ENCODE peak calls at places on chromosomes 5 and 9, in nine cellular contexts. One of them, this sample, is unnamed.
A peak's percentile ranks its signal among the peaks of the same experiment; 100 is the strongest.

GRCh38 chr5:132237670-132238069 is 10.0 kb upstream of the P4HA2 start:
- DNase-seq in psoas muscle: no peak
- DNase-seq in body of pancreas: no peak
- DNase-seq in lower lobe of right lung: no peak
- DNase-seq in fibroblast of gingiva: no peak
- DNase-seq in ovary: peak; percentile 4
- DNase-seq in neural crest cell: no peak
- DNase-seq in anterior cingulate cortex: no peak
- DNase-seq in endothelial cell: no peak
- DNase-seq in this sample: no peak

GRCh38 chr9:13567833-13568232 is 288.3 kb upstream of the MPDZ start:
- DNase-seq in fibroblast of gingiva: peak; percentile 1
- DNase-seq in psoas muscle: no peak
- DNase-seq in body of pancreas: no peak
- DNase-seq in anterior cingulate cortex: no peak
- DNase-seq in lower lobe of right lung: no peak
- DNase-seq in ovary: no peak
- DNase-seq in neural crest cell: no peak
- DNase-seq in endothelial cell: no peak
- DNase-seq in this sample: no peak

GRCh38 chr9:2740616-2741015 is 23.3 kb downstream of the KCNV2 start:
- DNase-seq in endothelial cell: no peak
- DNase-seq in fibroblast of gingiva: no peak
- DNase-seq in body of pancreas: no peak
- DNase-seq in neural crest cell: no peak
- DNase-seq in ovary: no peak
- DNase-seq in anterior cingulate cortex: no peak
- DNase-seq in lower lobe of right lung: no peak
- DNase-seq in psoas muscle: no peak
- DNase-seq in this sample: peak; percentile 80

GRCh38 chr5:170292509-170292908 is 5.1 kb downstream of the LCP2 start:
- DNase-seq in psoas muscle: no peak
- DNase-seq in fibroblast of gingiva: no peak
- DNase-seq in endothelial cell: no peak
- DNase-seq in body of pancreas: no peak
- DNase-seq in ovary: no peak
- DNase-seq in anterior cingulate cortex: no peak
- DNase-seq in lower lobe of right lung: no peak
- DNase-seq in neural crest cell: no peak
- DNase-seq in this sample: no peak

GRCh38 chr5:40841068-40841805 is at the start of gene CARD6:
- DNase-seq in anterior cingulate cortex: no peak
- DNase-seq in lower lobe of right lung: no peak
- DNase-seq in neural crest cell: no peak
- DNase-seq in ovary: no peak
- DNase-seq in psoas muscle: no peak
- DNase-seq in body of pancreas: no peak
- DNase-seq in endothelial cell: no peak
- DNase-seq in fibroblast of gingiva: peak; percentile 42
- DNase-seq in this sample: peak; percentile 51

GRCh38 chr5:82421119-82421518 is 143.0 kb upstream of the RPS23 start:
- DNase-seq in endothelial cell: no peak
- DNase-seq in psoas muscle: no peak
- DNase-seq in ovary: no peak
- DNase-seq in fibroblast of gingiva: peak; percentile 77
- DNase-seq in lower lobe of right lung: no peak
- DNase-seq in body of pancreas: no peak
- DNase-seq in neural crest cell: no peak
- DNase-seq in anterior cingulate cortex: no peak
- DNase-seq in this sample: peak; percentile 36

GRCh38 chr5:141605523-141606277 is 13.1 kb downstream of the DIAPH1 start:
- DNase-seq in fibroblast of gingiva: peak; percentile 6
- DNase-seq in psoas muscle: no peak
- DNase-seq in body of pancreas: no peak
- DNase-seq in endothelial cell: peak; percentile 36
- DNase-seq in anterior cingulate cortex: no peak
- DNase-seq in neural crest cell: no peak
- DNase-seq in lower lobe of right lung: peak; percentile 59
- DNase-seq in ovary: no peak
- DNase-seq in this sample: no peak

GRCh38 chr9:108241384-108241783 is 614.4 kb downstream of the ACTL7B start:
- DNase-seq in ovary: no peak
- DNase-seq in fibroblast of gingiva: no peak
- DNase-seq in neural crest cell: no peak
- DNase-seq in endothelial cell: no peak
- DNase-seq in body of pancreas: no peak
- DNase-seq in lower lobe of right lung: no peak
- DNase-seq in psoas muscle: no peak
- DNase-seq in anterior cingulate cortex: no peak
- DNase-seq in this sample: no peak

GRCh38 chr9:76191493-76191892 is 202.7 kb downstream of the RFK start:
- DNase-seq in ovary: no peak
- DNase-seq in lower lobe of right lung: no peak
- DNase-seq in endothelial cell: no peak
- DNase-seq in fibroblast of gingiva: no peak
- DNase-seq in body of pancreas: no peak
- DNase-seq in psoas muscle: no peak
- DNase-seq in neural crest cell: no peak
- DNase-seq in anterior cingulate cortex: no peak
- DNase-seq in this sample: no peak

GRCh38 chr9:131113655-131114563 is 11.5 kb upstream of the NUP214 start:
- DNase-seq in fibroblast of gingiva: no peak
- DNase-seq in ovary: no peak
- DNase-seq in lower lobe of right lung: no peak
- DNase-seq in endothelial cell: no peak
- DNase-seq in anterior cingulate cortex: no peak
- DNase-seq in body of pancreas: no peak
- DNase-seq in neural crest cell: no peak
- DNase-seq in psoas muscle: no peak
- DNase-seq in this sample: no peak

GRCh38 chr5:13412040-13412595 is 532.4 kb downstream of the DNAH5 start:
- DNase-seq in lower lobe of right lung: no peak
- DNase-seq in endothelial cell: no peak
- DNase-seq in anterior cingulate cortex: no peak
- DNase-seq in fibroblast of gingiva: no peak
- DNase-seq in psoas muscle: no peak
- DNase-seq in body of pancreas: no peak
- DNase-seq in ovary: no peak
- DNase-seq in neural crest cell: no peak
- DNase-seq in this sample: no peak

GRCh38 chr9:123953601-123954011 is 23.7 kb upstream of the DENND1A start:
- DNase-seq in ovary: no peak
- DNase-seq in neural crest cell: no peak
- DNase-seq in fibroblast of gingiva: no peak
- DNase-seq in lower lobe of right lung: no peak
- DNase-seq in anterior cingulate cortex: no peak
- DNase-seq in endothelial cell: no peak
- DNase-seq in body of pancreas: no peak
- DNase-seq in psoas muscle: no peak
- DNase-seq in this sample: peak; percentile 35

GRCh38 chr5:170861855-170862766 is at the start of gene RANBP17:
- DNase-seq in endothelial cell: peak; percentile 77
- DNase-seq in psoas muscle: peak; percentile 46
- DNase-seq in lower lobe of right lung: peak; percentile 76
- DNase-seq in fibroblast of gingiva: peak; percentile 65
- DNase-seq in ovary: peak; percentile 47
- DNase-seq in neural crest cell: peak; percentile 65
- DNase-seq in body of pancreas: peak; percentile 66
- DNase-seq in anterior cingulate cortex: peak; percentile 14
- DNase-seq in this sample: peak; percentile 2

GRCh38 chr9:70406446-70406862 is 8.0 kb downstream of the KLF9 start:
- DNase-seq in lower lobe of right lung: no peak
- DNase-seq in fibroblast of gingiva: peak; percentile 67
- DNase-seq in ovary: no peak
- DNase-seq in anterior cingulate cortex: peak; percentile 34
- DNase-seq in neural crest cell: no peak
- DNase-seq in endothelial cell: no peak
- DNase-seq in body of pancreas: no peak
- DNase-seq in psoas muscle: no peak
- DNase-seq in this sample: peak; percentile 75

GRCh38 chr5:170509323-170509660 is 5.5 kb downstream of the KCNIP1 start:
- DNase-seq in psoas muscle: no peak
- DNase-seq in anterior cingulate cortex: no peak
- DNase-seq in body of pancreas: no peak
- DNase-seq in fibroblast of gingiva: no peak
- DNase-seq in neural crest cell: no peak
- DNase-seq in lower lobe of right lung: no peak
- DNase-seq in ovary: no peak
- DNase-seq in endothelial cell: no peak
- DNase-seq in this sample: no peak

GRCh38 chr9:124102363-124102762 is 90.8 kb downstream of the LHX2 start:
- DNase-seq in ovary: no peak
- DNase-seq in lower lobe of right lung: no peak
- DNase-seq in endothelial cell: no peak
- DNase-seq in fibroblast of gingiva: no peak
- DNase-seq in neural crest cell: no peak
- DNase-seq in psoas muscle: no peak
- DNase-seq in body of pancreas: no peak
- DNase-seq in anterior cingulate cortex: no peak
- DNase-seq in this sample: no peak

GRCh38 chr5:56814361-56814962 is 887 bp upstream of the MAP3K1 start:
- DNase-seq in ovary: peak; percentile 28
- DNase-seq in psoas muscle: peak; percentile 21
- DNase-seq in endothelial cell: peak; percentile 27
- DNase-seq in neural crest cell: no peak
- DNase-seq in lower lobe of right lung: peak; percentile 74
- DNase-seq in fibroblast of gingiva: peak; percentile 12
- DNase-seq in anterior cingulate cortex: no peak
- DNase-seq in body of pancreas: peak; percentile 52
- DNase-seq in this sample: no peak

GRCh38 chr5:126808619-126809018 is 31.7 kb downstream of the LMNB1 start:
- DNase-seq in endothelial cell: no peak
- DNase-seq in anterior cingulate cortex: no peak
- DNase-seq in lower lobe of right lung: no peak
- DNase-seq in ovary: no peak
- DNase-seq in neural crest cell: no peak
- DNase-seq in fibroblast of gingiva: peak; percentile 40
- DNase-seq in psoas muscle: no peak
- DNase-seq in body of pancreas: no peak
- DNase-seq in this sample: peak; percentile 56

GRCh38 chr5:97529354-97529753 is 346.3 kb upstream of the RIOK2 start:
- DNase-seq in fibroblast of gingiva: no peak
- DNase-seq in anterior cingulate cortex: no peak
- DNase-seq in psoas muscle: no peak
- DNase-seq in ovary: no peak
- DNase-seq in neural crest cell: no peak
- DNase-seq in body of pancreas: no peak
- DNase-seq in endothelial cell: no peak
- DNase-seq in lower lobe of right lung: no peak
- DNase-seq in this sample: peak; percentile 41

GRCh38 chr5:152270117-152270516 is 135.0 kb downstream of the NMUR2 start:
- DNase-seq in psoas muscle: no peak
- DNase-seq in neural crest cell: no peak
- DNase-seq in endothelial cell: no peak
- DNase-seq in body of pancreas: no peak
- DNase-seq in ovary: no peak
- DNase-seq in lower lobe of right lung: no peak
- DNase-seq in anterior cingulate cortex: no peak
- DNase-seq in fibroblast of gingiva: no peak
- DNase-seq in this sample: peak; percentile 4

GRCh38 chr9:133992780-133993634 is 883 bp upstream of the VAV2 start:
- DNase-seq in lower lobe of right lung: peak; percentile 84
- DNase-seq in ovary: peak; percentile 84
- DNase-seq in psoas muscle: peak; percentile 88
- DNase-seq in fibroblast of gingiva: peak; percentile 89
- DNase-seq in body of pancreas: peak; percentile 79
- DNase-seq in endothelial cell: peak; percentile 70
- DNase-seq in neural crest cell: peak; percentile 60
- DNase-seq in anterior cingulate cortex: peak; percentile 46
- DNase-seq in this sample: peak; percentile 90

GRCh38 chr5:16642896-16643295 is 26.1 kb upstream of the RETREG1 start:
- DNase-seq in lower lobe of right lung: no peak
- DNase-seq in neural crest cell: no peak
- DNase-seq in psoas muscle: no peak
- DNase-seq in fibroblast of gingiva: no peak
- DNase-seq in body of pancreas: no peak
- DNase-seq in anterior cingulate cortex: no peak
- DNase-seq in ovary: no peak
- DNase-seq in endothelial cell: no peak
- DNase-seq in this sample: no peak

GRCh38 chr5:124599048-124599973 is 147.1 kb downstream of the ZNF608 start:
- DNase-seq in endothelial cell: no peak
- DNase-seq in psoas muscle: no peak
- DNase-seq in ovary: no peak
- DNase-seq in anterior cingulate cortex: no peak
- DNase-seq in neural crest cell: no peak
- DNase-seq in body of pancreas: peak; percentile 77
- DNase-seq in fibroblast of gingiva: peak; percentile 56
- DNase-seq in lower lobe of right lung: no peak
- DNase-seq in this sample: peak; percentile 88

GRCh38 chr9:109013678-109014145 is 413 bp upstream of the CTNNAL1 start:
- DNase-seq in ovary: no peak
- DNase-seq in body of pancreas: no peak
- DNase-seq in lower lobe of right lung: no peak
- DNase-seq in endothelial cell: no peak
- DNase-seq in fibroblast of gingiva: peak; percentile 82
- DNase-seq in anterior cingulate cortex: no peak
- DNase-seq in neural crest cell: no peak
- DNase-seq in psoas muscle: no peak
- DNase-seq in this sample: peak; percentile 92

GRCh38 chr9:4986291-4986690 is 1.2 kb downstream of the JAK2 start:
- DNase-seq in body of pancreas: no peak
- DNase-seq in endothelial cell: no peak
- DNase-seq in fibroblast of gingiva: no peak
- DNase-seq in psoas muscle: no peak
- DNase-seq in lower lobe of right lung: no peak
- DNase-seq in neural crest cell: no peak
- DNase-seq in ovary: no peak
- DNase-seq in anterior cingulate cortex: no peak
- DNase-seq in this sample: peak; percentile 10

GRCh38 chr5:135239461-135240282 is 159.4 kb downstream of the MACROH2A1 start:
- DNase-seq in fibroblast of gingiva: peak; percentile 82
- DNase-seq in anterior cingulate cortex: peak; percentile 8
- DNase-seq in lower lobe of right lung: no peak
- DNase-seq in endothelial cell: no peak
- DNase-seq in psoas muscle: no peak
- DNase-seq in ovary: peak; percentile 7
- DNase-seq in body of pancreas: no peak
- DNase-seq in neural crest cell: no peak
- DNase-seq in this sample: no peak

GRCh38 chr5:55674340-55674739 is 37.8 kb downstream of the SLC38A9 start:
- DNase-seq in anterior cingulate cortex: no peak
- DNase-seq in ovary: no peak
- DNase-seq in lower lobe of right lung: no peak
- DNase-seq in fibroblast of gingiva: no peak
- DNase-seq in psoas muscle: no peak
- DNase-seq in endothelial cell: no peak
- DNase-seq in body of pancreas: no peak
- DNase-seq in neural crest cell: no peak
- DNase-seq in this sample: no peak

GRCh38 chr5:140875085-140876065 is at the start of gene PCDHA12:
- DNase-seq in ovary: no peak
- DNase-seq in anterior cingulate cortex: no peak
- DNase-seq in neural crest cell: no peak
- DNase-seq in body of pancreas: no peak
- DNase-seq in psoas muscle: no peak
- DNase-seq in endothelial cell: peak; percentile 33
- DNase-seq in lower lobe of right lung: no peak
- DNase-seq in fibroblast of gingiva: no peak
- DNase-seq in this sample: no peak

GRCh38 chr5:17154211-17154996 is 63.0 kb upstream of the BASP1 start:
- DNase-seq in ovary: no peak
- DNase-seq in fibroblast of gingiva: no peak
- DNase-seq in lower lobe of right lung: no peak
- DNase-seq in anterior cingulate cortex: no peak
- DNase-seq in body of pancreas: no peak
- DNase-seq in neural crest cell: no peak
- DNase-seq in psoas muscle: no peak
- DNase-seq in endothelial cell: no peak
- DNase-seq in this sample: no peak

GRCh38 chr5:31937226-31937625 is 236.9 kb downstream of the GOLPH3 start:
- DNase-seq in neural crest cell: no peak
- DNase-seq in lower lobe of right lung: no peak
- DNase-seq in psoas muscle: no peak
- DNase-seq in ovary: peak; percentile 47
- DNase-seq in endothelial cell: no peak
- DNase-seq in body of pancreas: no peak
- DNase-seq in anterior cingulate cortex: no peak
- DNase-seq in fibroblast of gingiva: no peak
- DNase-seq in this sample: peak; percentile 4

GRCh38 chr5:109413463-109413862 is 3.7 kb upstream of the PJA2 start:
- DNase-seq in fibroblast of gingiva: peak; percentile 6
- DNase-seq in neural crest cell: no peak
- DNase-seq in endothelial cell: no peak
- DNase-seq in body of pancreas: peak; percentile 49
- DNase-seq in ovary: no peak
- DNase-seq in psoas muscle: no peak
- DNase-seq in anterior cingulate cortex: no peak
- DNase-seq in lower lobe of right lung: no peak
- DNase-seq in this sample: peak; percentile 76

This sample was measured in myocyte.